ENCODE peak calls at places on chromosomes 4 and X, in six cellular contexts. S is ecto neural progenitor cell; U is CD8-positive, alpha-beta T cell; Q is occipital lobe; L is EL; D is SW 1271. W is an unnamed sample.

GRCh38 chr4:26074672-26075071 is 160.7 kb downstream of the SMIM20 start:
- DNase-seq in Q (no peak), S (no peak), L (no peak), D (no peak), U (no peak), W (peak; percentile 25)

GRCh38 chr4:187073820-187074219 is 350.2 kb upstream of the FAT1 start:
- DNase-seq in L (no peak), S (no peak), Q (no peak), D (no peak), U (no peak), W (no peak)

GRCh38 chr4:2923141-2923551 is 40.1 kb downstream of the NOP14 start:
- DNase-seq in L (peak; percentile 34), D (no peak), Q (no peak), U (no peak), S (no peak), W (no peak)

GRCh38 chr4:173517781-173518371 is 12.2 kb downstream of the HAND2 start:
- DNase-seq in S (no peak), L (no peak), U (no peak), Q (no peak), D (no peak), W (no peak)

GRCh38 chr4:37767546-37767945 is 58.9 kb upstream of the PGM2 start:
- DNase-seq in Q (no peak), U (no peak), D (no peak), L (peak; percentile 33), S (no peak), W (no peak)

GRCh38 chr4:83328486-83328885 is 6.2 kb downstream of the HPSE start:
- DNase-seq in Q (no peak), U (no peak), L (peak; percentile 9), D (no peak), S (peak; percentile 49), W (no peak)

GRCh38 chr4:114562176-114562904 is 36.3 kb upstream of the UGT8 start:
- DNase-seq in U (no peak), Q (no peak), L (no peak), S (no peak), D (no peak), W (no peak)

GRCh38 chrX:77017093-77017492 is 430.1 kb upstream of the FGF16 start:
- DNase-seq in Q (no peak), U (no peak), D (no peak), L (no peak), S (no peak), W (no peak)

GRCh38 chrX:38500886-38501285 is 60.5 kb upstream of the TSPAN7 start:
- DNase-seq in S (no peak), D (no peak), Q (peak; percentile 14), U (no peak), L (no peak), W (no peak)

GRCh38 chr4:48681856-48682255 is 98.2 kb downstream of the FRYL start:
- DNase-seq in U (no peak), L (peak; percentile 30), Q (no peak), S (no peak), D (no peak), W (no peak)

GRCh38 chr4:56622176-56622575 is 58.9 kb downstream of the HOPX start:
- DNase-seq in D (no peak), Q (no peak), S (no peak), L (peak; percentile 22), U (no peak), W (no peak)

GRCh38 chr4:3563403-3563802 is 31.2 kb upstream of the LRPAP1 start:
- DNase-seq in S (no peak), U (no peak), D (no peak), Q (no peak), L (no peak), W (no peak)

GRCh38 chrX:9518896-9519295 is 54.0 kb downstream of the TBL1X start:
- DNase-seq in U (no peak), D (no peak), S (no peak), L (no peak), Q (no peak), W (no peak)

GRCh38 chrX:139828037-139828436 is 104.8 kb downstream of the ATP11C start:
- DNase-seq in Q (no peak), U (no peak), D (no peak), L (no peak), S (no peak), W (no peak)

GRCh38 chr4:41432889-41433288 is 105.1 kb upstream of the LIMCH1 start:
- DNase-seq in L (peak; percentile 95), D (peak; percentile 3), Q (no peak), S (no peak), U (no peak), W (no peak)

GRCh38 chr4:176002007-176002623 is 63.5 kb upstream of the WDR17 start:
- DNase-seq in U (no peak), L (peak; percentile 23), S (peak; percentile 76), D (peak; percentile 15), Q (peak; percentile 26), W (no peak)

GRCh38 chrX:17242470-17242869 is 132.5 kb upstream of the NHS start:
- DNase-seq in S (peak; percentile 52), Q (no peak), L (peak; percentile 32), D (no peak), U (peak; percentile 18), W (peak; percentile 0)

GRCh38 chrX:132769609-132770008 is 188.8 kb downstream of the HS6ST2 start:
- DNase-seq in D (no peak), S (no peak), L (no peak), Q (no peak), U (no peak), W (no peak)

GRCh38 chr4:161186750-161187149 is 977.0 kb downstream of the FSTL5 start:
- DNase-seq in D (no peak), L (no peak), Q (no peak), U (no peak), S (no peak), W (no peak)

GRCh38 chr4:61886180-61886579 is 686.1 kb downstream of the ADGRL3 start:
- DNase-seq in U (no peak), D (no peak), S (no peak), Q (no peak), L (no peak), W (no peak)

GRCh38 chr4:4851906-4852305 is 7.6 kb upstream of the MSX1 start:
- DNase-seq in Q (no peak), D (no peak), L (no peak), U (no peak), S (no peak), W (no peak)

GRCh38 chrX:42109428-42109827 is 186.1 kb upstream of the CASK start:
- DNase-seq in L (no peak), U (no peak), D (no peak), Q (no peak), S (no peak), W (no peak)

GRCh38 chr4:141003193-141003592 is 130.1 kb downstream of the RNF150 start:
- DNase-seq in Q (no peak), D (no peak), U (no peak), S (no peak), L (no peak), W (no peak)

GRCh38 chrX:31237189-31237588 is 165.3 kb upstream of the FTHL17 start:
- DNase-seq in U (no peak), L (no peak), Q (no peak), S (no peak), D (no peak), W (no peak)

GRCh38 chrX:20066968-20067708 is 49.6 kb downstream of the MAP7D2 start:
- DNase-seq in S (no peak), U (peak; percentile 6), Q (no peak), L (peak; percentile 54), D (no peak), W (no peak)

GRCh38 chr4:116599859-116600258 is 485.5 kb downstream of the TRAM1L1 start:
- DNase-seq in U (no peak), D (no peak), S (no peak), L (no peak), Q (no peak), W (no peak)

GRCh38 chr4:33649015-33649414 is 2595.3 kb downstream of the ARAP2 start:
- DNase-seq in U (no peak), D (no peak), Q (no peak), S (no peak), L (peak; percentile 49), W (no peak)

GRCh38 chr4:98484031-98484430 is 174.4 kb downstream of the TSPAN5 start:
- DNase-seq in D (no peak), S (no peak), L (peak; percentile 20), U (no peak), Q (no peak), W (no peak)